ENCODE peak calls at places on chromosomes 2 and 18, in seven cellular contexts. W is NCI-H1930; T is CD4-positive, alpha-beta T cell; V is foreskin fibroblast; J is tibial nerve; Q is aorta; Y is H9. S is an unnamed sample.

GRCh38 chr18:48621815-48622555 is 83.2 kb downstream of the CTIF start:
- DNase-seq in Q (no peak), V (no peak), J (no peak), W (no peak), T (no peak), Y (no peak), S (no peak)

GRCh38 chr2:204187513-204188088 is 251.0 kb downstream of the ICOS start:
- DNase-seq in J (no peak), T (no peak), Y (no peak), Q (no peak), V (no peak), W (no peak), S (no peak)

GRCh38 chr2:183623227-183623626 is 499.0 kb downstream of the NUP35 start:
- DNase-seq in V (no peak), Y (no peak), Q (no peak), T (no peak), J (no peak), W (no peak), S (no peak)

GRCh38 chr18:41767960-41768359 is 187.1 kb upstream of the PIK3C3 start:
- DNase-seq in V (peak), W (no peak), T (no peak), Y (no peak), J (no peak), Q (no peak), S (peak)

GRCh38 chr2:36918307-36918706 is 48.0 kb downstream of the STRN start:
- DNase-seq in V (peak), W (no peak), Q (no peak), Y (no peak), J (no peak), T (no peak), S (no peak)

GRCh38 chr2:156452971-156453370 is 16.8 kb downstream of the GPD2 start:
- DNase-seq in W (no peak), V (peak), Y (no peak), J (no peak), T (no peak), Q (no peak), S (no peak)

GRCh38 chr2:162217596-162217995 is 25.6 kb downstream of the FAP start:
- DNase-seq in W (no peak), V (peak), J (no peak), Q (no peak), T (no peak), Y (no peak), S (no peak)

GRCh38 chr2:238528953-238529781 is 102.4 kb downstream of the ASB1 start:
- DNase-seq in W (no peak), Y (no peak), J (no peak), V (peak), T (no peak), Q (no peak), S (peak)

GRCh38 chr2:181157326-181157725 is 176.9 kb downstream of the UBE2E3 start:
- DNase-seq in T (no peak), J (no peak), Y (no peak), W (no peak), Q (no peak), V (peak), S (no peak)

GRCh38 chr2:168316073-168316440 is 68.7 kb upstream of the STK39 start:
- DNase-seq in W (no peak), Q (no peak), V (no peak), Y (no peak), T (no peak), J (no peak), S (peak)

S was measured in brain microvascular endothelial cell.